ENCODE peak calls at places on chromosomes 11 and 22, in four cellular contexts. I is HCEC 1CT; O is activated CD8-positive, alpha-beta memory T cell treated with anti-CD3 and anti-CD28 coated beads, Interleukin-2, amount 50 U/mL, for 4 hours; H is posterior cingulate gyrus. F is an unnamed sample.
A peak's percentile ranks its signal among the peaks of the same experiment; 100 is the strongest.

GRCh38 chr22:44718418-44718817 is 16.4 kb downstream of the PRR5 start:
- DNase-seq in O (no peak), I (no peak), H (no peak), F (no peak)

GRCh38 chr11:30488304-30488998 is 97.7 kb downstream of the MPPED2 start:
- DNase-seq in H (no peak), O (no peak), I (no peak), F (no peak)

GRCh38 chr11:72227316-72228228 is 3.0 kb downstream of the INPPL1 start:
- DNase-seq in H (no peak), O (no peak), I (no peak), F (no peak)

GRCh38 chr11:65947603-65948125 is 2.4 kb downstream of the TSGA10IP start:
- DNase-seq in I (no peak), H (no peak), O (no peak), F (no peak)

GRCh38 chr11:11843233-11843632 is 1.5 kb downstream of the USP47 start:
- DNase-seq in H (no peak), I (peak; percentile 79), O (no peak), F (no peak)

GRCh38 chr22:36816635-36817428 is at the start of gene PVALB:
- DNase-seq in O (no peak), I (no peak), H (no peak), F (peak; percentile 69)

GRCh38 chr11:65380460-65381126 is 1.9 kb downstream of the SLC25A45 start:
- DNase-seq in H (no peak), I (no peak), O (no peak), F (no peak)

GRCh38 chr11:122696662-122697061 is 41.1 kb downstream of the UBASH3B start:
- DNase-seq in I (no peak), O (peak; percentile 67), H (no peak), F (no peak)

GRCh38 chr22:26476705-26477340 is 6.8 kb downstream of the HPS4 start:
- DNase-seq in O (no peak), I (no peak), H (no peak), F (no peak)

GRCh38 chr11:113796663-113797259 is 17.2 kb downstream of the CLDN25 start:
- DNase-seq in I (peak; percentile 40), O (no peak), H (no peak), F (peak; percentile 25)

GRCh38 chr11:100484948-100485347 is 202.1 kb upstream of the ARHGAP42 start:
- DNase-seq in H (no peak), O (no peak), I (no peak), F (no peak)

GRCh38 chr11:47216141-47216798 is 1.5 kb downstream of the DDB2 start:
- DNase-seq in O (peak; percentile 66), H (no peak), I (peak; percentile 71), F (peak; percentile 8)

F was measured in MM.1S.